ENCODE peak calls at places on chromosomes 3 and 15, in nine cellular contexts. U, L, F, D, V, S, Z, K and T are unnamed samples.

GRCh38 chr15:101045835-101046691 is 126.9 kb downstream of the LRRK1 start:
- DNase-seq in K (no peak), V (no peak), L (no peak), S (no peak), U (no peak), F (no peak), D (no peak), Z (no peak), T (no peak)

GRCh38 chr3:12890610-12891390 is 49.4 kb upstream of the RPL32 start:
- DNase-seq in U (no peak), D (no peak), V (no peak), S (no peak), L (no peak), K (no peak), Z (no peak), F (no peak), T (no peak)

GRCh38 chr3:106945435-106945834 is 431.8 kb upstream of the CCDC54 start:
- DNase-seq in L (no peak), D (no peak), U (no peak), S (no peak), F (peak; percentile 80), K (no peak), V (no peak), Z (no peak), T (no peak)

GRCh38 chr15:43146187-43146586 is 12.8 kb downstream of the TMEM62 start:
- DNase-seq in L (no peak), K (no peak), S (no peak), V (no peak), F (no peak), Z (no peak), D (no peak), U (no peak), T (no peak)

GRCh38 chr3:193805448-193805847 is 212.4 kb downstream of the OPA1 start:
- DNase-seq in F (peak; percentile 13), Z (no peak), S (no peak), U (no peak), L (no peak), D (no peak), V (no peak), K (no peak), T (peak; percentile 77)

GRCh38 chr3:156317457-156317856 is 197.1 kb downstream of the KCNAB1 start:
- DNase-seq in L (no peak), F (peak; percentile 33), S (no peak), V (peak; percentile 24), D (no peak), Z (no peak), U (no peak), K (no peak), T (peak; percentile 16)

GRCh38 chr3:71130516-71131384 is 452.8 kb downstream of the FOXP1 start:
- DNase-seq in U (peak; percentile 65), F (peak; percentile 43), Z (peak; percentile 34), V (peak; percentile 32), K (peak; percentile 57), D (peak; percentile 84), S (peak; percentile 55), L (no peak), T (peak; percentile 15)

GRCh38 chr3:107545680-107546120 is 22.9 kb downstream of the BBX start:
- DNase-seq in S (no peak), V (no peak), D (no peak), K (no peak), U (peak; percentile 10), L (no peak), F (peak; percentile 17), Z (no peak), T (peak; percentile 3)

GRCh38 chr15:100191161-100191560 is 150.6 kb downstream of the ADAMTS17 start:
- DNase-seq in D (peak; percentile 81), Z (no peak), L (no peak), V (no peak), S (no peak), U (no peak), F (no peak), K (no peak), T (no peak)

GRCh38 chr3:156676467-156677119 is 2.2 kb downstream of the TIPARP start:
- DNase-seq in Z (no peak), S (no peak), F (no peak), U (no peak), K (no peak), D (peak; percentile 24), L (no peak), V (no peak), T (no peak)

GRCh38 chr3:38002291-38002876 is 11.8 kb downstream of the VILL start:
- DNase-seq in V (no peak), Z (no peak), F (no peak), L (no peak), D (no peak), U (no peak), S (no peak), K (no peak), T (no peak)

GRCh38 chr15:68187559-68187958 is 17.6 kb downstream of the CALML4 start:
- DNase-seq in S (no peak), U (peak; percentile 79), L (no peak), Z (no peak), K (no peak), V (no peak), D (peak; percentile 49), F (peak; percentile 46), T (no peak)

GRCh38 chr3:58038675-58039302 is 30.6 kb downstream of the FLNB start:
- DNase-seq in S (no peak), U (no peak), L (no peak), D (no peak), K (no peak), Z (no peak), V (no peak), F (no peak), T (no peak)

GRCh38 chr3:55750525-55750924 is 263.4 kb upstream of the WNT5A start:
- DNase-seq in L (no peak), V (peak; percentile 38), U (peak; percentile 75), F (peak; percentile 76), Z (no peak), D (no peak), S (no peak), K (no peak), T (no peak)

GRCh38 chr3:126961191-126961790 is 21.6 kb upstream of the PLXNA1 start:
- DNase-seq in F (peak; percentile 73), D (no peak), L (peak; percentile 58), U (peak; percentile 77), S (no peak), K (no peak), V (peak; percentile 67), Z (no peak), T (peak; percentile 70)

GRCh38 chr15:66151809-66152208 is 101.7 kb downstream of the MEGF11 start:
- DNase-seq in D (no peak), U (no peak), V (no peak), Z (no peak), K (no peak), L (no peak), S (no peak), F (no peak), T (no peak)

GRCh38 chr3:98454929-98455328 is 8.1 kb upstream of the OR5K1 start:
- DNase-seq in S (no peak), L (no peak), D (no peak), K (no peak), F (no peak), Z (no peak), U (no peak), V (no peak), T (no peak)

GRCh38 chr3:46496745-46497555 is 826 bp upstream of the RTP3 start:
- DNase-seq in S (peak; percentile 33), K (no peak), F (no peak), L (no peak), D (peak; percentile 72), U (no peak), Z (no peak), V (no peak), T (no peak)

GRCh38 chr3:42288385-42288784 is 22.4 kb upstream of the CCK start:
- DNase-seq in S (no peak), D (no peak), U (no peak), K (no peak), L (no peak), F (no peak), Z (no peak), V (no peak), T (no peak)

GRCh38 chr15:22908830-22909229 is 70.4 kb downstream of the NIPA2 start:
- DNase-seq in L (no peak), K (no peak), U (no peak), F (no peak), V (no peak), D (no peak), Z (no peak), S (no peak), T (no peak)

GRCh38 chr3:127406309-127407025 is 118.6 kb upstream of the PRR20G start:
- DNase-seq in S (no peak), Z (peak; percentile 49), U (no peak), V (no peak), F (no peak), K (no peak), D (peak; percentile 8), L (no peak), T (peak; percentile 51)

GRCh38 chr3:188978772-188979171 is 193.0 kb upstream of the TPRG1 start:
- DNase-seq in F (peak; percentile 57), L (no peak), D (no peak), U (peak; percentile 10), S (no peak), K (no peak), Z (no peak), V (peak; percentile 11), T (peak; percentile 19)

GRCh38 chr15:42499888-42500609 is 4.6 kb downstream of the SNAP23 start:
- DNase-seq in D (no peak), S (no peak), K (no peak), U (no peak), Z (no peak), L (no peak), F (no peak), V (no peak), T (no peak)

GRCh38 chr15:39466428-39466827 is 114.5 kb upstream of the THBS1 start:
- DNase-seq in U (peak; percentile 57), D (no peak), L (no peak), Z (no peak), K (no peak), V (no peak), S (no peak), F (peak; percentile 91), T (no peak)

GRCh38 chr3:193803288-193803687 is 210.3 kb downstream of the OPA1 start:
- DNase-seq in V (no peak), D (no peak), F (no peak), L (no peak), S (no peak), Z (no peak), U (no peak), K (no peak), T (no peak)

GRCh38 chr15:90620379-90621134 is 90.8 kb downstream of the CRTC3 start:
- DNase-seq in Z (no peak), F (no peak), S (no peak), D (peak; percentile 72), V (no peak), L (peak; percentile 77), U (no peak), K (no peak), T (no peak)

GRCh38 chr15:52440414-52440813 is 88.3 kb downstream of the MYO5A start:
- DNase-seq in F (no peak), Z (no peak), K (no peak), S (no peak), L (no peak), D (no peak), U (no peak), V (no peak), T (no peak)

GRCh38 chr3:188133219-188133618 is 20.7 kb upstream of the LPP start:
- DNase-seq in D (no peak), L (no peak), Z (no peak), K (no peak), V (no peak), U (no peak), S (no peak), F (no peak), T (no peak)

GRCh38 chr3:149850787-149851582 is 38.0 kb downstream of the RNF13 start:
- DNase-seq in K (no peak), U (no peak), Z (no peak), V (no peak), L (no peak), D (no peak), F (no peak), S (no peak), T (no peak)

GRCh38 chr15:99438222-99438592 is 127.6 kb upstream of the MEF2A start:
- DNase-seq in K (no peak), Z (no peak), D (no peak), S (no peak), L (no peak), V (no peak), U (no peak), F (no peak), T (no peak)

GRCh38 chr15:48190932-48191573 is 412 bp upstream of the CTXN2 start:
- DNase-seq in D (peak; percentile 25), U (peak; percentile 53), S (no peak), F (peak; percentile 41), L (peak; percentile 25), V (peak; percentile 20), K (no peak), Z (peak; percentile 34), T (peak; percentile 2)